ENCODE peak calls at places on chromosomes 5 and 9, in seven cellular contexts. One of them, this sample, is unnamed.

GRCh38 chr9:85258823-85259370 is 482.9 kb downstream of the AGTPBP1 start:
- DNase-seq in left ventricle myocardium inferior: peak
- DNase-seq in lung: no peak
- DNase-seq in thyroid gland: peak
- DNase-seq in body of pancreas: peak
- DNase-seq in right atrium auricular region: peak
- DNase-seq in mucosa of descending colon: peak
- DNase-seq in this sample: peak

GRCh38 chr5:78747703-78748359 is 99.3 kb upstream of the LHFPL2 start:
- DNase-seq in left ventricle myocardium inferior: no peak
- DNase-seq in lung: no peak
- DNase-seq in thyroid gland: no peak
- DNase-seq in body of pancreas: no peak
- DNase-seq in right atrium auricular region: no peak
- DNase-seq in mucosa of descending colon: no peak
- DNase-seq in this sample: peak

GRCh38 chr5:10445352-10445751 is 3.7 kb downstream of the ROPN1L start:
- DNase-seq in left ventricle myocardium inferior: no peak
- DNase-seq in lung: no peak
- DNase-seq in thyroid gland: no peak
- DNase-seq in body of pancreas: no peak
- DNase-seq in right atrium auricular region: no peak
- DNase-seq in mucosa of descending colon: no peak
- DNase-seq in this sample: no peak

GRCh38 chr5:10563132-10563939 is 534 bp upstream of the ANKRD33B start:
- DNase-seq in left ventricle myocardium inferior: peak
- DNase-seq in lung: no peak
- DNase-seq in thyroid gland: peak
- DNase-seq in body of pancreas: peak
- DNase-seq in right atrium auricular region: no peak
- DNase-seq in mucosa of descending colon: peak
- DNase-seq in this sample: no peak

GRCh38 chr9:7298123-7298522 is 501.5 kb downstream of the DMAC1 start:
- DNase-seq in left ventricle myocardium inferior: no peak
- DNase-seq in lung: no peak
- DNase-seq in thyroid gland: no peak
- DNase-seq in body of pancreas: no peak
- DNase-seq in right atrium auricular region: no peak
- DNase-seq in mucosa of descending colon: no peak
- DNase-seq in this sample: no peak

GRCh38 chr5:54991446-54991845 is 6.1 kb upstream of the ESM1 start:
- DNase-seq in left ventricle myocardium inferior: no peak
- DNase-seq in lung: no peak
- DNase-seq in thyroid gland: no peak
- DNase-seq in body of pancreas: no peak
- DNase-seq in right atrium auricular region: no peak
- DNase-seq in mucosa of descending colon: no peak
- DNase-seq in this sample: no peak

GRCh38 chr9:14326264-14326826 is 12.4 kb upstream of the NFIB start:
- DNase-seq in left ventricle myocardium inferior: no peak
- DNase-seq in lung: no peak
- DNase-seq in thyroid gland: no peak
- DNase-seq in body of pancreas: no peak
- DNase-seq in right atrium auricular region: no peak
- DNase-seq in mucosa of descending colon: no peak
- DNase-seq in this sample: no peak

GRCh38 chr9:108478431-108478837 is 377.4 kb downstream of the ACTL7B start:
- DNase-seq in left ventricle myocardium inferior: no peak
- DNase-seq in lung: peak
- DNase-seq in thyroid gland: no peak
- DNase-seq in body of pancreas: no peak
- DNase-seq in right atrium auricular region: no peak
- DNase-seq in mucosa of descending colon: peak
- DNase-seq in this sample: peak

GRCh38 chr5:88879724-88880123 is 3.3 kb downstream of the MEF2C start:
- DNase-seq in left ventricle myocardium inferior: no peak
- DNase-seq in lung: no peak
- DNase-seq in thyroid gland: no peak
- DNase-seq in body of pancreas: no peak
- DNase-seq in right atrium auricular region: no peak
- DNase-seq in mucosa of descending colon: no peak
- DNase-seq in this sample: no peak

GRCh38 chr5:14270212-14270702 is 127.1 kb downstream of the TRIO start:
- DNase-seq in left ventricle myocardium inferior: no peak
- DNase-seq in lung: peak
- DNase-seq in thyroid gland: peak
- DNase-seq in body of pancreas: peak
- DNase-seq in right atrium auricular region: peak
- DNase-seq in mucosa of descending colon: no peak
- DNase-seq in this sample: peak

GRCh38 chr9:93049491-93049890 is 9.0 kb upstream of the SUSD3 start:
- DNase-seq in left ventricle myocardium inferior: no peak
- DNase-seq in lung: no peak
- DNase-seq in thyroid gland: peak
- DNase-seq in body of pancreas: no peak
- DNase-seq in right atrium auricular region: no peak
- DNase-seq in mucosa of descending colon: no peak
- DNase-seq in this sample: no peak

GRCh38 chr5:34053571-34054271 is 10.7 kb upstream of the C1QTNF3 start:
- DNase-seq in left ventricle myocardium inferior: no peak
- DNase-seq in lung: no peak
- DNase-seq in thyroid gland: no peak
- DNase-seq in body of pancreas: no peak
- DNase-seq in right atrium auricular region: no peak
- DNase-seq in mucosa of descending colon: no peak
- DNase-seq in this sample: no peak

DNA sequence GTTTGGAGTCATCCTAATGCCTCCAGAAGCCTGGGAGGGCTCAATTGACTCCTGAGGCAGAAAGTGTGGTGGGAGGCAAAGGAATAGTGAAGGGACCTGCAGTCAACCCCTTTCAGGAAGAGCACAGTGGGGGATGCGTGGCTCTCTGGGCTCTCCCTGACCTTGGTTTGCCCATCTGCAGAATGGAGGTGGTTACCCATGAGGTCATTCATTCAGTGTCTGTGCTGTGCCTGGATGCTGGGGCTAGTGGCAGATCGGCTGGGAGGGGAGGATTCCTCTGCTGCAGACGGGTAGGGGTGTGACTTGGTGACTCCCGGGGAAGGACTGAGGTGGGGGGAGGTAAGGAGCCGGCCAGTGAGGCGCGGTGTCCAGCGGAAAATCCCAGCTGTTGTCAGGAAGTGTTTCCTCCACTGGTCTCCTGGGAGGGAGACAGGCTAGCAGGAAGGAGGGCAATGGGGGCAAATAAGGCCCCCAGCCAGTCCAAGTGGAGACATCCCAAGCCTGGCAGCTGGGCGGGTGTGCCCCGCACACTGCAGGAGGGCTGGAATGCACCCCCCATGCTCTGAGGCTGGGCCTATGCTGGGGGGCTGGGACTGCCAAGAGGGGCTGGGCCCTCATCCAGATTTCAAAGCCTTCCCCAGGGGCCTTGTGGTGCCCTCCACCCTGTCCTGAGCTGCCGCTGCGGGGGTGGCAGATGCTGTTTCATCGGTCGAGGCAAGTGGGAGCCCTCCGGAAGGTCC is 10.9 kb downstream of the CXXC5 start:
- DNase-seq in left ventricle myocardium inferior: peak
- DNase-seq in lung: no peak
- DNase-seq in thyroid gland: peak
- DNase-seq in body of pancreas: no peak
- DNase-seq in right atrium auricular region: peak
- DNase-seq in mucosa of descending colon: peak
- DNase-seq in this sample: no peak
- H3K4me3 ChIP-seq in left ventricle myocardium inferior: peak
- H3K4me3 ChIP-seq in lung: no peak
- H3K4me3 ChIP-seq in thyroid gland: no peak
- H3K4me3 ChIP-seq in body of pancreas: no peak
- H3K4me3 ChIP-seq in right atrium auricular region: peak
- H3K4me3 ChIP-seq in mucosa of descending colon: no peak
- H3K4me3 ChIP-seq in this sample: peak

DNA sequence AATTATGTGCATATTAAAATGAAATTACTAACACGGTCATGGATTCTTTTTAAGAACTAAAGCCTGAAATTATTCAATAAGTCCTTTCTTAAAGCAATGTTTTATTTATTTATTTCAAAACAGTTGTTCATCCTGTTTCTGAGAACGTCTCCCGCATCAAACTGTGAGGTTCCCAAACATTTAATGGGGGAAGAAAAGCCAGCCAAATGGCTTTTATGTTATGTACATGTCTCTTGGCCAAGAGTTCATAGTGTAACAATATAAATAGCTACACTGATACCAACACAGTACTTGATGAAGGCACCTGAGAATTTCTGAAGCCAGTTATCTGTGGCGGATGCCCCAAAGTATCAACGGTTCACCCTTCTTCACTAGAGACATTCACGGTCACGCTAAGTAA is 15.7 kb downstream of the TTF1 start:
- DNase-seq in left ventricle myocardium inferior: no peak
- DNase-seq in lung: no peak
- DNase-seq in thyroid gland: no peak
- DNase-seq in body of pancreas: no peak
- DNase-seq in right atrium auricular region: no peak
- DNase-seq in mucosa of descending colon: no peak
- DNase-seq in this sample: no peak
- TF ChIP-seq CTCF in left ventricle myocardium inferior: no peak
- TF ChIP-seq CTCF in lung: no peak
- TF ChIP-seq CTCF in thyroid gland: no peak
- TF ChIP-seq CTCF in body of pancreas: no peak
- TF ChIP-seq CTCF in right atrium auricular region: no peak
- TF ChIP-seq CTCF in mucosa of descending colon: no peak
- TF ChIP-seq CTCF in this sample: no peak

DNA sequence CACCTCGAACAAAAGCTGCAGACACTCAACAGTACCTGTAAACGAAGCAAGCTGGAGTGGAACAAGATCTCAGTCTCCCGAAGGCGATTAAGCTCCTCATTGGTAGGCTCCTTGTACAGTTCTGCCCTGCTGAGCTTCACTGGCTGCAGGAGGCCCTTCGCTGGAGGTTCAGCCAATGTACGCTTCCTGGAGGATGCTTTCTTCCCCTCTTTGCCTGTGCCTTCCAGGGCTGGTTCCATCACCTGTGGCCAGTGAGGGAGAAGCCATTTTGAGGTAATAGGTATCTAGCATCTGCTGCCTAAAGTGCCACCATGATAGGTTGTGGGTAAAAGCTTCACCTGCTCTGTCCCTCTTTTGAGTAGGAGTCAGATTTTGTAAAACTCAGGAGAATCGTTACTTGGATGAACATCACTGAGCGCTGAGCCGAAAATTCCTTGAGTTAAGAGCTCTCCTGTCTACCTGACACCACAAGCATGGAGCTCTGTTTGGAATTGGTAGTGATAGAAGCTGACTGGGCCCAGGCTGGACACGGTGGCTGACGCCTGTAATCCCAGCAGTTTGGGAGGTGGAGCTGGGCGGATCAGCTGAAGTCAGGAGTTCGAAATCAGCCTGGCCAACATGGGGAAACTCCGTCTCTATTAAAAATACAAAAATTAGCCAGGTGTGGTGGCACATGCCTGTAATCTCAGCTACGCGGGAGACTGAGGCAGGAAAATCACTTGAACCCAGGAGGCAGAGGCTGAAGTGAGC is 1.4 kb downstream of the NOL6 start:
- DNase-seq in left ventricle myocardium inferior: no peak
- DNase-seq in lung: no peak
- DNase-seq in thyroid gland: no peak
- DNase-seq in body of pancreas: no peak
- DNase-seq in right atrium auricular region: no peak
- DNase-seq in mucosa of descending colon: no peak
- DNase-seq in this sample: no peak
- H3K4me3 ChIP-seq in left ventricle myocardium inferior: peak
- H3K4me3 ChIP-seq in lung: no peak
- H3K4me3 ChIP-seq in thyroid gland: no peak
- H3K4me3 ChIP-seq in body of pancreas: no peak
- H3K4me3 ChIP-seq in right atrium auricular region: peak
- H3K4me3 ChIP-seq in mucosa of descending colon: no peak
- H3K4me3 ChIP-seq in this sample: peak

GRCh38 chr9:129875687-129876395 is 40.6 kb downstream of the USP20 start:
- DNase-seq in left ventricle myocardium inferior: no peak
- DNase-seq in lung: no peak
- DNase-seq in thyroid gland: no peak
- DNase-seq in body of pancreas: no peak
- DNase-seq in right atrium auricular region: no peak
- DNase-seq in mucosa of descending colon: no peak
- DNase-seq in this sample: no peak

GRCh38 chr9:129876815-129877214 is 41.6 kb downstream of the USP20 start:
- DNase-seq in left ventricle myocardium inferior: no peak
- DNase-seq in lung: no peak
- DNase-seq in thyroid gland: no peak
- DNase-seq in body of pancreas: no peak
- DNase-seq in right atrium auricular region: no peak
- DNase-seq in mucosa of descending colon: no peak
- DNase-seq in this sample: no peak

GRCh38 chr9:129873563-129873962 is 38.3 kb downstream of the USP20 start:
- DNase-seq in left ventricle myocardium inferior: no peak
- DNase-seq in lung: no peak
- DNase-seq in thyroid gland: no peak
- DNase-seq in body of pancreas: no peak
- DNase-seq in right atrium auricular region: no peak
- DNase-seq in mucosa of descending colon: no peak
- DNase-seq in this sample: no peak

GRCh38 chr9:129874261-129875101 is 39.2 kb downstream of the USP20 start:
- DNase-seq in left ventricle myocardium inferior: no peak
- DNase-seq in lung: no peak
- DNase-seq in thyroid gland: no peak
- DNase-seq in body of pancreas: no peak
- DNase-seq in right atrium auricular region: no peak
- DNase-seq in mucosa of descending colon: no peak
- DNase-seq in this sample: no peak

DNA sequence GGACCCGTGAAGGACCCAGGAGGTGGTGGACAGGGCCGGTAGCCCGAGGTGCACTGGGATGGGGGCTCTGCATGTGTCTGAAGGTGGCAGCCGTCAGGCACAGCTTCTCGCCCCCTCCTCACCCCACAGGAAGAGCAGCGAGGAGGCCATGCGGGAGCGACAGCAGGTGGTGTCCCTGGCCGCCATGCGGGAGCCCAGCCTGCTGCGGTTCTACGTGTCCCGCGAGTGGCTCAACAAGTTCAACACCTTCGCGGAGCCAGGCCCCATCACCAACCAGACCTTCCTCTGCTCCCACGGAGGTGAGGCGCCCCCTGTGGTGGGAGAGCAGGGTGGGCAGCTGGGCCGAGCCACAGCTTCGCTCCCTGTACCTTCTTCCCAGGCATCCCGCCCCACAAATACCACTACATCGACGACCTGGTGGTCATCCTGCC is 39.9 kb downstream of the USP20 start:
- DNase-seq in left ventricle myocardium inferior: no peak
- DNase-seq in lung: no peak
- DNase-seq in thyroid gland: no peak
- DNase-seq in body of pancreas: no peak
- DNase-seq in right atrium auricular region: no peak
- DNase-seq in mucosa of descending colon: no peak
- DNase-seq in this sample: no peak
- TF ChIP-seq CTCF in left ventricle myocardium inferior: no peak
- TF ChIP-seq CTCF in lung: no peak
- TF ChIP-seq CTCF in thyroid gland: no peak
- TF ChIP-seq CTCF in body of pancreas: no peak
- TF ChIP-seq CTCF in right atrium auricular region: no peak
- TF ChIP-seq CTCF in mucosa of descending colon: no peak
- TF ChIP-seq CTCF in this sample: peak

DNA sequence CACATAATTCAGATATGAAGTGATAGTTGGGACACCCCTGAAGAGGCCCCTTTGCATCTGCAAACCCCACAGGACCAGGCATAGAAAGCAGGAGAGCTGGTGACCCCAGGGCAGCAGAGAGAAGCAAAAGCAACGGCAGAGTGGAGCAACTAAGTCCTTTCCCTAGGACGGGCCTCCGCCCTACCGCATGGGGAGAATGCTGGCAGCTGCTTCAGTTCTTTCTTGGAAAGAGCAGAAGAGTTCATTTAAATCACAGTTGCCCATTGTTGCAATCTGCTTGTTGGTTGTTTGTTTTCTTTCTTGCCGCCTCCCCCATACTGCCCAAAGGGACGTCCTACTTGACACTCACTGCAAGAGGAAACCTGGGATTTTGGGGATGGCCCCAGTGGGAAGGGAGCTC is 126.2 kb downstream of the ADAMTS16 start:
- DNase-seq in left ventricle myocardium inferior: no peak
- DNase-seq in lung: no peak
- DNase-seq in thyroid gland: no peak
- DNase-seq in body of pancreas: no peak
- DNase-seq in right atrium auricular region: no peak
- DNase-seq in mucosa of descending colon: no peak
- DNase-seq in this sample: no peak
- H3K4me3 ChIP-seq in left ventricle myocardium inferior: no peak
- H3K4me3 ChIP-seq in lung: no peak
- H3K4me3 ChIP-seq in thyroid gland: no peak
- H3K4me3 ChIP-seq in body of pancreas: no peak
- H3K4me3 ChIP-seq in right atrium auricular region: no peak
- H3K4me3 ChIP-seq in mucosa of descending colon: no peak
- H3K4me3 ChIP-seq in this sample: no peak